ENCODE peak calls at places on chromosome 1, in eight cellular contexts. O, V, W, L, K, R, J and Z are unnamed samples.
A peak's percentile ranks its signal among the peaks of the same experiment; 100 is the strongest.

GRCh38 chr1:9269078-9269501 is 23.6 kb upstream of the SPSB1 start:
- DNase-seq in O (no peak), V (no peak), W (no peak), L (no peak), K (no peak), R (no peak), J (no peak), Z (no peak)

GRCh38 chr1:64080947-64081562 is 122.4 kb upstream of the UBE2U start:
- DNase-seq in O (no peak), V (no peak), W (no peak), L (no peak), K (no peak), R (no peak), J (no peak), Z (no peak)

GRCh38 chr1:78277253-78277652 is 213.5 kb upstream of the PTGFR start:
- DNase-seq in O (no peak), V (no peak), W (peak; percentile 64), L (no peak), K (no peak), R (no peak), J (no peak), Z (no peak)

GRCh38 chr1:118335372-118335771 is 150.3 kb upstream of the SPAG17 start:
- DNase-seq in O (no peak), V (no peak), W (peak; percentile 49), L (no peak), K (no peak), R (no peak), J (no peak), Z (no peak)

GRCh38 chr1:61318319-61319125 is 236.2 kb downstream of the NFIA start:
- DNase-seq in O (no peak), V (no peak), W (peak; percentile 71), L (no peak), K (no peak), R (no peak), J (no peak), Z (no peak)

GRCh38 chr1:205375816-205376545 is 19.3 kb upstream of the KLHDC8A start:
- DNase-seq in O (no peak), V (peak; percentile 56), W (peak; percentile 33), L (peak; percentile 52), K (no peak), R (no peak), J (no peak), Z (no peak)

GRCh38 chr1:151887028-151887427 is 22.3 kb downstream of the THEM4 start:
- DNase-seq in O (no peak), V (no peak), W (no peak), L (no peak), K (no peak), R (no peak), J (no peak), Z (no peak)

GRCh38 chr1:54234284-54234683 is 34.3 kb downstream of the MRPL37 start:
- DNase-seq in O (no peak), V (no peak), W (no peak), L (no peak), K (no peak), R (no peak), J (no peak), Z (no peak)